ENCODE peak calls at places on chromosomes 5 and 9, in six cellular contexts. L is right atrium auricular region; X is IMR-90; K is CD4-positive, alpha-beta memory T cell; Y is HCT116; S is heart right ventricle. P is an unnamed sample.
A peak's percentile ranks its signal among the peaks of the same experiment; 100 is the strongest.

GRCh38 chr9:105828596-105829213 is 134.4 kb downstream of the TMEM38B start:
- DNase-seq in L (no peak), X (no peak), K (no peak), Y (no peak), S (no peak), P (no peak)

GRCh38 chr5:150514708-150515211 is 6.8 kb downstream of the NDST1 start:
- DNase-seq in L (no peak), X (peak; percentile 54), K (no peak), Y (no peak), S (no peak), P (peak; percentile 92)

GRCh38 chr5:58366461-58366860 is 93.4 kb downstream of the PLK2 start:
- DNase-seq in L (no peak), X (peak; percentile 45), K (no peak), Y (no peak), S (peak; percentile 10), P (no peak)

GRCh38 chr9:34381323-34381722 is 4.6 kb upstream of the MYORG start:
- DNase-seq in L (peak; percentile 55), X (no peak), K (peak; percentile 52), Y (no peak), S (peak; percentile 42), P (no peak)

GRCh38 chr5:140235776-140236558 is 61.0 kb downstream of the CYSTM1 start:
- DNase-seq in L (no peak), X (no peak), K (no peak), Y (no peak), S (no peak), P (no peak)

GRCh38 chr5:6135977-6136376 is 242.4 kb downstream of the MED10 start:
- DNase-seq in L (no peak), X (no peak), K (no peak), Y (no peak), S (no peak), P (no peak)

GRCh38 chr5:153799466-153799865 is 239.2 kb downstream of the FAM114A2 start:
- DNase-seq in L (no peak), X (no peak), K (no peak), Y (no peak), S (no peak), P (no peak)

GRCh38 chr5:10745133-10745532 is 15.9 kb downstream of the DAP start:
- DNase-seq in L (no peak), X (peak; percentile 33), K (no peak), Y (no peak), S (peak; percentile 29), P (no peak)

GRCh38 chr5:922041-922744 is 29.5 kb downstream of the TRIP13 start:
- DNase-seq in L (no peak), X (no peak), K (no peak), Y (no peak), S (no peak), P (no peak)

GRCh38 chr5:96172436-96172835 is 210.8 kb upstream of the ELL2 start:
- DNase-seq in L (no peak), X (peak; percentile 89), K (no peak), Y (no peak), S (no peak), P (no peak)

GRCh38 chr5:176776916-176777315 is 33.4 kb upstream of the UNC5A start:
- DNase-seq in L (peak; percentile 26), X (no peak), K (no peak), Y (no peak), S (no peak), P (no peak)

GRCh38 chr9:133702798-133703570 is 35.2 kb downstream of the SARDH start:
- DNase-seq in L (no peak), X (no peak), K (no peak), Y (no peak), S (no peak), P (no peak)

GRCh38 chr5:61578858-61579503 is 246.9 kb downstream of the ZSWIM6 start:
- DNase-seq in L (no peak), X (peak; percentile 19), K (no peak), Y (no peak), S (no peak), P (no peak)

GRCh38 chr5:151079838-151080619 is 805 bp downstream of the TNIP1 start:
- DNase-seq in L (no peak), X (peak; percentile 82), K (peak; percentile 68), Y (no peak), S (no peak), P (peak; percentile 79)

GRCh38 chr5:148586796-148587195 is 67.5 kb downstream of the HTR4 start:
- DNase-seq in L (no peak), X (no peak), K (no peak), Y (no peak), S (no peak), P (no peak)

GRCh38 chr9:93390953-93391515 is 60.5 kb upstream of the FAM120A start:
- DNase-seq in L (no peak), X (no peak), K (no peak), Y (no peak), S (no peak), P (no peak)

GRCh38 chr5:180816608-180817534 is 14.3 kb upstream of the MGAT1 start:
- DNase-seq in L (no peak), X (peak; percentile 44), K (peak; percentile 43), Y (no peak), S (peak; percentile 86), P (peak; percentile 83)
- H3K4me1 ChIP-seq in L (no peaks in the 10 kb centered on the region), X (peaks cover 11% of the 10 kb centered on the region), K (peaks cover 31% of the 10 kb centered on the region), Y (peaks cover under 1% of the 10 kb centered on the region), S (peaks cover 90% of the 10 kb centered on the region), P (peaks cover 24% of the 10 kb centered on the region)

DNA sequence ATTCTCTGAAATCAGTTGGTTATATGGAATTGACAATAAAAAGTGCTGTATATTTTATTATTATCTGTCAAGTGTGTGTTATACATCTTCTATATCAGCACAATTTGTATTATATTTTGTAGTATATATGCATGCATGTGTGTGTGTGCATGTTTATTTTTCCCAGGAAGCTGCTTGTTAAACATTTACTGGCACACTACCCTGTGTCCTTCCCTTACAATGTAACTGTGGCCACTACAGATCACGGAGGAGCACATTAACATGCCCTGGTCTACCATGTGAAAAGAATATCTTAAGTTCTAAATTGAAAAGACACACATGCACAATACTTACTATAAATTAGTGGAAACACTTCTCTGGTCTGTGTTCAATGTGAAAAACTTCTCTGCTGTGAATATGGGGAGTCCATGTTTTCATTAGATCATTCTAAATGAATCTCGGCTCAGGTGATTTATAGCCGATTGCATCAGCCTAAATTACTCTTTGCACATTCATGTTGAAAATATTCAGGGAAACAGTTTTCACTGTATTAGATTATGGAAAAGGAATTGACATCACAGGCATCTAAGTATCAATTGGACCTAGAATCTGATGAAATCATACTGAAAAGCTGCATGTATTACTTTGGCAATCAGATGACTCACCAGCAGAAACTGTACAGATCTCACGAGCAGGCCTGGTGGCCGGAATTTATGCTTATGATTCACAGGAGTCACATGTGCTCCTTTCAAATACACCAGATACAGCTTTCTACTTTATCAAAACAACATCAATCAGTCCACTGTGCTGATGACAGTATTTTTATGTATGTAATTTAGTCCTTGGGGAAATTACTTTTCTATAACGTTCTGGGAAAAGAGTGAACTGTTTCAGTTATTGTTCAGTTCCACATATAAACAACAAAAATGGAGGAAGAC is 39.4 kb downstream of the LURAP1L start:
- DNase-seq in L (peak; percentile 86), X (peak; percentile 100), K (no peak), Y (peak; percentile 97), S (peak; percentile 15), P (peak; percentile 99)
- H3K4me1 ChIP-seq in L (no peaks in the 10 kb centered on the region), X (peaks cover 20% of the 10 kb centered on the region), K (no peaks in the 10 kb centered on the region), Y (peaks cover 29% of the 10 kb centered on the region), S (peaks cover 41% of the 10 kb centered on the region), P (peaks cover 23% of the 10 kb centered on the region)

GRCh38 chr9:110999379-110999778 is 38.9 kb downstream of the LPAR1 start:
- DNase-seq in L (no peak), X (no peak), K (no peak), Y (no peak), S (no peak), P (no peak)
- H3K4me1 ChIP-seq in L (no peaks in the 10 kb centered on the region), X (peaks cover 25% of the 10 kb centered on the region), K (no peaks in the 10 kb centered on the region), Y (no peaks in the 10 kb centered on the region), S (peaks cover 14% of the 10 kb centered on the region), P (no peaks in the 10 kb centered on the region)

DNA sequence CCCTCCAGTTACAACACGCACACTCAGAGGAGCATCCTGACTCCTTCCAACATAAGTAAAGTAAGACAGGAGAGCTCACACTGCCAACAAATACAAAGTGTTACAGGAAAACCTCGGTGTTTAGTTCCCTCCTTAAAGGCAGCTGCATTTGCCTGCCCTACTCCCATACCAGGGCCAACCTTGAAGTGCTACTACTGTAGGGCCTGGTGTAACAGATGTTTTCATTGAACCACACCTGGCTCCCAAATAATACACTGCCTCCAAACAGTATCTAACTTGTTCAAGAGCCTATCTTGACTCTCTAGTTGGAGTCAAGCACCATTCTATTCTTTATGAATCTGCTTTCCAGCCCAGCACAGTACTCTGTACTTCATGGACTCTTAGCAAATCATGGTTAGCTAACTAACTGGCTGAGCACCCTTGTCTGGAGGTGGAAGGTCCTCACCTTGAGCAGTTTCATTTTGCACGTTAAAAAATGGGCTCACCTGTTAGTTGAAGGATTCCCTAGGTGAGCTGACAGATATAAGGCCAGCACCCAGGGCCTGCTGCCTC is 34.6 kb downstream of the TTC39B start:
- DNase-seq in L (no peak), X (no peak), K (no peak), Y (no peak), S (no peak), P (no peak)
- H3K4me1 ChIP-seq in L (no peaks in the 10 kb centered on the region), X (no peaks in the 10 kb centered on the region), K (peaks cover 6% of the 10 kb centered on the region), Y (peaks cover 8% of the 10 kb centered on the region), S (no peaks in the 10 kb centered on the region), P (no peaks in the 10 kb centered on the region)

GRCh38 chr5:133990396-133990795 is 14.4 kb downstream of the VDAC1 start:
- DNase-seq in L (no peak), X (no peak), K (no peak), Y (no peak), S (no peak), P (no peak)
- H3K4me1 ChIP-seq in L (no peaks in the 10 kb centered on the region), X (peaks cover 22% of the 10 kb centered on the region), K (peaks cover 13% of the 10 kb centered on the region), Y (no peaks in the 10 kb centered on the region), S (peaks cover 61% of the 10 kb centered on the region), P (peaks cover 35% of the 10 kb centered on the region)